ENCODE peak calls at places on chromosomes 2 and 18, in four cellular contexts. P is SK-N-SH, T is HepG2, M is K562. B is an unnamed sample.

GRCh38 chr18:72652990-72653593 is 109.0 kb upstream of the CBLN2 start:
- DNase-seq in P (peak), T (peak), M (peak), B (no peak)

GRCh38 chr2:84278386-84278785 is 180.7 kb downstream of the SUCLG1 start:
- DNase-seq in P (no peak), M (no peak), T (no peak), B (no peak)

GRCh38 chr2:77104554-77104953 is 417.6 kb downstream of the LRRTM4 start:
- DNase-seq in M (no peak), T (peak), P (no peak), B (no peak)

GRCh38 chr2:109448946-109449788 is 164.6 kb downstream of the SEPTIN10 start:
- DNase-seq in T (no peak), P (peak), M (no peak), B (peak)

GRCh38 chr2:177164584-177165052 is 48.0 kb upstream of the HNRNPA3 start:
- DNase-seq in M (peak), P (peak), T (peak), B (peak)

GRCh38 chr2:68292108-68292710 is 27.5 kb downstream of the CNRIP1 start:
- DNase-seq in T (peak), P (peak), M (peak), B (peak)

GRCh38 chr2:80326861-80327260 is 22.3 kb upstream of the LRRTM1 start:
- DNase-seq in M (no peak), P (no peak), T (no peak), B (no peak)

GRCh38 chr18:1020731-1021344 is 116.2 kb downstream of the ADCYAP1 start:
- DNase-seq in P (no peak), M (no peak), T (no peak), B (no peak)

GRCh38 chr2:42089340-42089925 is 41.6 kb downstream of the PKDCC start:
- DNase-seq in M (peak), P (peak), T (peak), B (peak)

GRCh38 chr2:199404841-199405240 is 52.9 kb downstream of the SATB2 start:
- DNase-seq in T (no peak), M (no peak), P (no peak), B (no peak)

GRCh38 chr2:71000780-71001591 is 6.3 kb upstream of the TEX261 start:
- DNase-seq in T (peak), M (peak), P (peak), B (peak)

GRCh38 chr2:108921096-108922030 is 67.7 kb downstream of the EDAR start:
- DNase-seq in T (no peak), M (no peak), P (no peak), B (no peak)

GRCh38 chr2:43251171-43251731 is 24.8 kb upstream of the ZFP36L2 start:
- DNase-seq in T (peak), P (peak), M (no peak), B (no peak)

GRCh38 chr18:32920796-32921787 is 148.3 kb upstream of the KLHL14 start:
- DNase-seq in M (no peak), T (peak), P (no peak), B (no peak)

GRCh38 chr2:126978333-126978732 is 79.6 kb downstream of the TEX51 start:
- DNase-seq in P (no peak), M (no peak), T (no peak), B (no peak)

GRCh38 chr2:69393963-69394362 is 6.9 kb upstream of the GFPT1 start:
- DNase-seq in T (no peak), M (no peak), P (no peak), B (no peak)

GRCh38 chr2:236743623-236744280 is 174.1 kb downstream of the ACKR3 start:
- DNase-seq in M (no peak), T (no peak), P (no peak), B (no peak)

GRCh38 chr18:8045160-8045885 is 478.2 kb downstream of the PTPRM start:
- DNase-seq in T (no peak), P (no peak), M (no peak), B (no peak)

GRCh38 chr2:96267159-96267971 is 1.3 kb downstream of the CIAO1 start:
- DNase-seq in T (peak), M (peak), P (peak), B (peak)

GRCh38 chr2:28552045-28552823 is 56.4 kb downstream of the PLB1 start:
- DNase-seq in P (no peak), T (no peak), M (no peak), B (no peak)

GRCh38 chr18:22229456-22230124 is 60.2 kb downstream of the GATA6 start:
- DNase-seq in T (no peak), M (no peak), P (no peak), B (no peak)
- TF ChIP-seq ELF1 in T (no peak), M (no peak), P (no peak), B (no peak)

GRCh38 chr2:48482774-48483173 is 47.2 kb upstream of the STON1 start:
- DNase-seq in T (no peak), M (no peak), P (no peak), B (no peak)

GRCh38 chr2:48482313-48482712 is 47.6 kb upstream of the STON1 start:
- DNase-seq in M (no peak), T (no peak), P (no peak), B (no peak)

GRCh38 chr2:48483916-48484315 is 46.0 kb upstream of the STON1 start:
- DNase-seq in T (no peak), P (no peak), M (no peak), B (no peak)

GRCh38 chr2:48480526-48480925 is 49.4 kb upstream of the STON1 start:
- DNase-seq in M (no peak), T (no peak), P (no peak), B (no peak)

DNA sequence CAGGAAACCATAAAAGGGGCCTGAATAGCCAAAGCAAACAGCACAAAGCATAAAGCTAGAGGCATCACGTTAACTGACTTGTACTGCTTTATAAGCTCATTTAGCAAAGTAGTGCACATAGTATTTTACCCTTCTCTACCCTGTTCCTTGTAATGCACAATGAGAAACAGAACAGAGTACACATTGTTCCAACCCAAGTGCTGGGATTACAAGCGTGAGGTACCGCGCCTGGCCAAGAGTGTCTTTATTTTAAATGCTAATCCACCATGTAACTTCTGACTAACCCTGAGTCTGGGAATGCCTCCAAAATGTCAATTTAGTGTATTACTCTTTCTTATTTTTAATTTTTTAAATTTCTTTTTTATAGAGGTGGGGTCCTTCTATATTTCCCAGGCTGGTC is 46.4 kb upstream of the STON1 start:
- DNase-seq in M (no peak), T (no peak), P (no peak), B (no peak)
- TF ChIP-seq ELF1 in M (no peak), T (no peak), P (no peak), B (no peak)

GRCh38 chr2:183493060-183493459 is 368.8 kb downstream of the NUP35 start:
- DNase-seq in T (no peak), M (no peak), P (no peak), B (no peak)
- TF ChIP-seq ELF1 in T (no peak), M (no peak), P (no peak), B (no peak)

GRCh38 chr18:70293166-70293565 is 4.3 kb downstream of the SOCS6 start:
- DNase-seq in P (no peak), T (no peak), M (no peak), B (no peak)
- TF ChIP-seq ELF1 in P (no peak), T (no peak), M (no peak), B (no peak)

B was measured in HCT116.